ENCODE peak calls at places on chromosomes 3 and 15, in four cellular contexts. L is IMR-90, E is GM12878, N is K562. P is an unnamed sample.

GRCh38 chr3:113531826-113532697 is at the start of gene SIDT1:
- DNase-seq in L (no peak), E (peak; percentile 71), N (no peak), P (peak; percentile 31)

GRCh38 chr3:42095540-42095939 is 4.4 kb downstream of the TRAK1 start:
- DNase-seq in L (no peak), E (no peak), N (no peak), P (no peak)

GRCh38 chr3:12308517-12308916 is 19.6 kb downstream of the PPARG start:
- DNase-seq in L (peak; percentile 93), E (peak; percentile 3), N (no peak), P (peak; percentile 56)

GRCh38 chr3:151318946-151319345 is 2.3 kb upstream of the GPR87 start:
- DNase-seq in L (no peak), E (no peak), N (no peak), P (no peak)

GRCh38 chr3:9727041-9727595 is 4.4 kb upstream of the BRPF1 start:
- DNase-seq in L (no peak), E (no peak), N (peak; percentile 76), P (peak; percentile 76)

GRCh38 chr3:100754563-100755334 is 45.5 kb downstream of the TFG start:
- DNase-seq in L (no peak), E (no peak), N (no peak), P (no peak)

GRCh38 chr3:81406318-81406717 is 355.1 kb downstream of the GBE1 start:
- DNase-seq in L (no peak), E (no peak), N (no peak), P (no peak)

GRCh38 chr15:52295421-52295991 is at the start of gene MYO5C:
- DNase-seq in L (no peak), E (no peak), N (no peak), P (peak; percentile 86)

GRCh38 chr15:65211157-65211982 is at the start of gene CILP:
- DNase-seq in L (peak; percentile 59), E (no peak), N (no peak), P (no peak)

GRCh38 chr3:98812851-98813374 is 49.8 kb downstream of the ST3GAL6 start:
- DNase-seq in L (peak; percentile 50), E (no peak), N (peak; percentile 16), P (peak; percentile 45)

GRCh38 chr15:77633913-77634265 is 1.2 kb upstream of the LINGO1 start:
- DNase-seq in L (no peak), E (no peak), N (no peak), P (no peak)

GRCh38 chr3:120425877-120426276 is 24.9 kb downstream of the FSTL1 start:
- DNase-seq in L (peak; percentile 91), E (no peak), N (no peak), P (no peak)

GRCh38 chr3:148255981-148256969 is 441.4 kb upstream of the AGTR1 start:
- DNase-seq in L (no peak), E (no peak), N (no peak), P (no peak)

GRCh38 chr3:123300572-123300971 is 98.8 kb downstream of the SEC22A start:
- DNase-seq in L (no peak), E (no peak), N (no peak), P (no peak)

GRCh38 chr15:69628256-69629093 is 175.9 kb downstream of the RPLP1 start:
- DNase-seq in L (no peak), E (no peak), N (no peak), P (no peak)

GRCh38 chr3:108320746-108321350 is 24.5 kb downstream of the HHLA2 start:
- DNase-seq in L (no peak), E (no peak), N (no peak), P (no peak)

GRCh38 chr15:48467801-48468200 is 136.6 kb downstream of the DUT start:
- DNase-seq in L (no peak), E (no peak), N (no peak), P (no peak)

GRCh38 chr3:70556056-70556455 is 243.6 kb upstream of the MDFIC2 start:
- DNase-seq in L (peak; percentile 69), E (no peak), N (no peak), P (no peak)

GRCh38 chr3:38655708-38656300 is 6.3 kb upstream of the SCN5A start:
- DNase-seq in L (peak; percentile 51), E (no peak), N (peak; percentile 46), P (peak; percentile 64)

GRCh38 chr15:91061997-91062396 is 38.1 kb upstream of the SV2B start:
- DNase-seq in L (no peak), E (no peak), N (no peak), P (no peak)

GRCh38 chr3:47610572-47610971 is 31.9 kb upstream of the CSPG5 start:
- DNase-seq in L (no peak), E (no peak), N (no peak), P (no peak)

GRCh38 chr3:33660035-33660434 is 58.0 kb downstream of the CLASP2 start:
- DNase-seq in L (no peak), E (no peak), N (no peak), P (no peak)

GRCh38 chr15:66483131-66483566 is 14.4 kb downstream of the SNAPC5 start:
- DNase-seq in L (peak; percentile 52), E (no peak), N (no peak), P (no peak)

GRCh38 chr3:156837130-156837529 is 11.0 kb downstream of the LEKR1 start:
- DNase-seq in L (peak; percentile 70), E (no peak), N (peak; percentile 11), P (no peak)

GRCh38 chr3:100113728-100114412 is 431 bp downstream of the FILIP1L start:
- DNase-seq in L (no peak), E (no peak), N (no peak), P (no peak)

GRCh38 chr3:153052096-153052460 is 109.9 kb upstream of the RAP2B start:
- DNase-seq in L (peak; percentile 95), E (no peak), N (peak; percentile 80), P (peak; percentile 42)

GRCh38 chr3:43959498-43960447 is 269.0 kb downstream of the ABHD5 start:
- DNase-seq in L (no peak), E (no peak), N (no peak), P (no peak)

GRCh38 chr3:120147072-120147871 is 53.0 kb upstream of the GSK3B start:
- DNase-seq in L (no peak), E (no peak), N (no peak), P (peak; percentile 32)

GRCh38 chr3:22685598-22685997 is 517.5 kb upstream of the UBE2E2 start:
- DNase-seq in L (no peak), E (no peak), N (no peak), P (no peak)

GRCh38 chr3:148884261-148884660 is 19.2 kb downstream of the CPA3 start:
- DNase-seq in L (peak; percentile 43), E (no peak), N (no peak), P (no peak)

GRCh38 chr15:38217788-38218609 is 34.6 kb upstream of the SPRED1 start:
- DNase-seq in L (no peak), E (no peak), N (no peak), P (no peak)
- TF ChIP-seq ELK1 in L (no peak), E (no peak), N (no peak), P (no peak)

GRCh38 chr3:126621171-126621570 is 33.8 kb downstream of the TXNRD3 start:
- DNase-seq in L (peak; percentile 58), E (no peak), N (no peak), P (no peak)
- TF ChIP-seq ELK1 in L (no peak), E (no peak), N (no peak), P (no peak)

DNA sequence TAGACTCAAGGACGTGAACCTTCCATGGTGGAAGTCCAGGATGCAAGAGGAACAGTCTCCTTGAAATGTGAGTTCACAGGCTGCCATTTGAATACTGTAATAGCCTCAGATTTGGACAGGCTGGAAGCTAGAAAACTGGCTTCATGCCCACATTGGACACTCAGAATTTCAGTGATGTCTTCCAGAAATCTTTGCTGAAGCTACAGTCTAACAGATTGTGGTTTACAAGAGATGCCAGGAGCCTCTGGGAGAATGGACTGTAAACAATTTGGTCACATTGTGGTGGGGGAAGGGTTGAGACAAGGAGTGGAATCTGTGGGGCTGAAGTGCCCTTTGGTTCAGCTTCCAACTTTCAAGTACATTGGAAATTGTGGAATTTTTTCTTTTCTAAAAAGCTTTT is 252.0 kb upstream of the PROK2 start:
- DNase-seq in L (peak; percentile 3), E (no peak), N (no peak), P (no peak)
- TF ChIP-seq ELK1 in L (no peak), E (no peak), N (no peak), P (no peak)

GRCh38 chr15:62732078-62732477 is 310.5 kb upstream of the TPM1 start:
- DNase-seq in L (no peak), E (no peak), N (no peak), P (no peak)
- TF ChIP-seq ELK1 in L (no peak), E (no peak), N (no peak), P (no peak)

GRCh38 chr3:174440350-174440716 is 418.8 kb upstream of the NAALADL2 start:
- DNase-seq in L (peak; percentile 70), E (no peak), N (no peak), P (no peak)

GRCh38 chr3:174438501-174439156 is 420.5 kb upstream of the NAALADL2 start:
- DNase-seq in L (no peak), E (no peak), N (no peak), P (no peak)

GRCh38 chr3:174441588-174442316 is 417.4 kb upstream of the NAALADL2 start:
- DNase-seq in L (no peak), E (no peak), N (no peak), P (no peak)

GRCh38 chr3:174440741-174441587 is 418.2 kb upstream of the NAALADL2 start:
- DNase-seq in L (peak; percentile 92), E (no peak), N (peak; percentile 51), P (peak; percentile 20)

GRCh38 chr3:174439621-174440349 is 419.3 kb upstream of the NAALADL2 start:
- DNase-seq in L (peak; percentile 98), E (no peak), N (no peak), P (peak; percentile 58)
- TF ChIP-seq ELK1 in L (no peak), E (no peak), N (no peak), P (no peak)

GRCh38 chr3:10806001-10806400 is 10.0 kb upstream of the SLC6A11 start:
- DNase-seq in L (no peak), E (no peak), N (no peak), P (no peak)
- TF ChIP-seq ELK1 in L (no peak), E (no peak), N (no peak), P (no peak)

DNA sequence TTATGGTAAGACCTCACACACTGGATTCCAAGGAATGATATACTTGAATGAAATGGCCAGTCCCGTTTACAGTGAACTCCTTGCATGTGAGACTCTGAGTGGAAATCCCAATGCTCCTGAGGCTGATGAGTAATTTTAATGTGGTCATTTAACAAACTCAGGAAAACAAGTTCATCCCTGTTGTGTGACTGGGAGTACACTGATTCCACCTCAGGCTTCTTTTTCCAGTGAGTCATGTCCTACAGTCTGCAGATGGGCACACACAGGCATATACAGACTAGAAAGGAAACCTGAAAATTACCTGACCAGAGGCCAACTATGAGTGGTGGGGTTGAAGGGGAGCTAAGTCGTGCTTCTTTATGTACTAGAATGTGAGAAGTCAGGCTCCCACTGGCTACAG is 5.8 kb downstream of the SQOR start:
- DNase-seq in L (peak; percentile 96), E (no peak), N (no peak), P (peak; percentile 44)
- TF ChIP-seq ELK1 in L (no peak), E (no peak), N (no peak), P (no peak)

GRCh38 chr3:127518456-127519081 is 72.0 kb downstream of the TPRA1 start:
- DNase-seq in L (no peak), E (no peak), N (no peak), P (no peak)

GRCh38 chr3:127525373-127525772 is 65.2 kb downstream of the TPRA1 start:
- DNase-seq in L (peak; percentile 58), E (no peak), N (peak; percentile 30), P (peak; percentile 78)

GRCh38 chr3:127529346-127530188 is 61.0 kb downstream of the TPRA1 start:
- DNase-seq in L (no peak), E (no peak), N (no peak), P (no peak)

GRCh38 chr3:127520993-127521392 is 69.5 kb downstream of the TPRA1 start:
- DNase-seq in L (no peak), E (no peak), N (no peak), P (no peak)

GRCh38 chr3:127524300-127524896 is 66.1 kb downstream of the TPRA1 start:
- DNase-seq in L (no peak), E (no peak), N (no peak), P (no peak)
- TF ChIP-seq ELK1 in L (no peak), E (no peak), N (no peak), P (no peak)

P was measured in A549.